ENCODE peak calls at places on chromosomes 11 and 22, in nine cellular contexts. F, J, H, S, G, O, X, Q and A are unnamed samples.

GRCh38 chr22:39405346-39406085 is 5.9 kb downstream of the TAB1 start:
- DNase-seq in F (no peak), J (peak; percentile 15), H (no peak), S (peak; percentile 4), G (no peak), O (no peak), X (no peak), Q (peak; percentile 67), A (no peak)

GRCh38 chr11:43920598-43921419 is 21.6 kb upstream of the C11orf96 start:
- DNase-seq in F (no peak), J (no peak), H (no peak), S (no peak), G (no peak), O (no peak), X (no peak), Q (no peak), A (no peak)

GRCh38 chr11:19055016-19055415 is 5.5 kb downstream of the MRGPRX2 start:
- DNase-seq in F (no peak), J (no peak), H (no peak), S (no peak), G (no peak), O (no peak), X (no peak), Q (no peak), A (no peak)

GRCh38 chr11:73252577-73253191 is 19.5 kb upstream of the P2RY6 start:
- DNase-seq in F (peak; percentile 32), J (no peak), H (peak; percentile 72), S (no peak), G (peak; percentile 54), O (no peak), X (peak; percentile 10), Q (no peak), A (peak; percentile 11)

GRCh38 chr22:30609260-30610185 is 2.5 kb downstream of the TCN2 start:
- DNase-seq in F (no peak), J (peak; percentile 6), H (no peak), S (no peak), G (peak; percentile 63), O (no peak), X (no peak), Q (no peak), A (no peak)

GRCh38 chr11:12692238-12693074 is 18.2 kb downstream of the TEAD1 start:
- DNase-seq in F (peak; percentile 92), J (no peak), H (peak; percentile 31), S (no peak), G (no peak), O (no peak), X (peak; percentile 79), Q (peak; percentile 34), A (peak; percentile 97)

GRCh38 chr11:124865902-124866851 is 945 bp downstream of the ROBO3 start:
- DNase-seq in F (peak; percentile 85), J (peak; percentile 56), H (no peak), S (peak; percentile 33), G (no peak), O (no peak), X (peak; percentile 61), Q (no peak), A (no peak)

GRCh38 chr11:80163011-80163410 is 722.2 kb upstream of the TENM4 start:
- DNase-seq in F (no peak), J (no peak), H (no peak), S (no peak), G (no peak), O (no peak), X (no peak), Q (no peak), A (no peak)

GRCh38 chr22:46349681-46350080 is 14.2 kb downstream of the TRMU start:
- DNase-seq in F (no peak), J (no peak), H (no peak), S (no peak), G (no peak), O (no peak), X (no peak), Q (no peak), A (no peak)

GRCh38 chr11:27347949-27348879 is 14.8 kb downstream of the CCDC34 start:
- DNase-seq in F (no peak), J (no peak), H (no peak), S (no peak), G (no peak), O (peak; percentile 8), X (peak; percentile 76), Q (no peak), A (no peak)

GRCh38 chr11:90491466-90491865 is 268.6 kb upstream of the CHORDC1 start:
- DNase-seq in F (no peak), J (no peak), H (no peak), S (no peak), G (no peak), O (no peak), X (no peak), Q (no peak), A (no peak)

GRCh38 chr11:115672999-115673411 is 168.8 kb upstream of the CADM1 start:
- DNase-seq in F (no peak), J (no peak), H (no peak), S (no peak), G (no peak), O (no peak), X (no peak), Q (no peak), A (no peak)

GRCh38 chr22:41539146-41540005 is 4.9 kb downstream of the POLR3H start:
- DNase-seq in F (no peak), J (no peak), H (no peak), S (no peak), G (no peak), O (no peak), X (no peak), Q (no peak), A (no peak)

GRCh38 chr22:36762687-36763260 is 13.1 kb downstream of the IFT27 start:
- DNase-seq in F (peak; percentile 82), J (no peak), H (no peak), S (no peak), G (no peak), O (no peak), X (no peak), Q (no peak), A (peak; percentile 62)

GRCh38 chr22:23836281-23836680 is 2.5 kb downstream of the DERL3 start:
- DNase-seq in F (no peak), J (no peak), H (no peak), S (no peak), G (no peak), O (no peak), X (no peak), Q (no peak), A (no peak)

GRCh38 chr22:41271787-41272186 is 14.2 kb downstream of the RANGAP1 start:
- DNase-seq in F (no peak), J (no peak), H (no peak), S (no peak), G (no peak), O (no peak), X (no peak), Q (no peak), A (no peak)

GRCh38 chr22:30922151-30922611 is 46.4 kb downstream of the MORC2 start:
- DNase-seq in F (peak; percentile 87), J (peak; percentile 74), H (no peak), S (peak; percentile 61), G (no peak), O (no peak), X (peak; percentile 68), Q (peak; percentile 7), A (peak; percentile 79)

GRCh38 chr11:65588199-65589054 is 7.2 kb downstream of the KCNK7 start:
- DNase-seq in F (no peak), J (peak; percentile 67), H (no peak), S (peak; percentile 74), G (peak; percentile 65), O (no peak), X (no peak), Q (no peak), A (peak; percentile 52)